ENCODE peak calls at places on chromosomes 3 and 15, in six cellular contexts. One of them, this sample, is unnamed.

GRCh38 chr3:157789162-157789561 is 285.9 kb upstream of the VEPH1 start:
- DNase-seq in pancreas: no peak
- DNase-seq in Peyer's patch: no peak
- DNase-seq in body of pancreas: no peak
- DNase-seq in dorsolateral prefrontal cortex: no peak
- DNase-seq in fibroblast of lung: peak; percentile 30
- DNase-seq in this sample: no peak

GRCh38 chr3:179653777-179654117 is 907 bp downstream of the USP13 start:
- DNase-seq in fibroblast of lung: no peak
- DNase-seq in body of pancreas: peak; percentile 26
- DNase-seq in pancreas: no peak
- DNase-seq in Peyer's patch: peak; percentile 50
- DNase-seq in dorsolateral prefrontal cortex: no peak
- DNase-seq in this sample: no peak

GRCh38 chr3:128201158-128201755 is 48.0 kb downstream of the EEFSEC start:
- DNase-seq in body of pancreas: no peak
- DNase-seq in dorsolateral prefrontal cortex: no peak
- DNase-seq in fibroblast of lung: peak; percentile 22
- DNase-seq in pancreas: no peak
- DNase-seq in Peyer's patch: no peak
- DNase-seq in this sample: no peak

GRCh38 chr15:38705421-38706219 is 141.0 kb upstream of the RASGRP1 start:
- DNase-seq in Peyer's patch: no peak
- DNase-seq in pancreas: no peak
- DNase-seq in dorsolateral prefrontal cortex: no peak
- DNase-seq in fibroblast of lung: peak; percentile 25
- DNase-seq in body of pancreas: no peak
- DNase-seq in this sample: no peak

GRCh38 chr3:168360993-168361392 is 265.3 kb upstream of the GOLIM4 start:
- DNase-seq in fibroblast of lung: no peak
- DNase-seq in body of pancreas: no peak
- DNase-seq in pancreas: no peak
- DNase-seq in Peyer's patch: no peak
- DNase-seq in dorsolateral prefrontal cortex: no peak
- DNase-seq in this sample: no peak

GRCh38 chr15:23642413-23643044 is 5.1 kb downstream of the MAGEL2 start:
- DNase-seq in dorsolateral prefrontal cortex: peak; percentile 81
- DNase-seq in body of pancreas: peak; percentile 66
- DNase-seq in pancreas: peak; percentile 73
- DNase-seq in fibroblast of lung: peak; percentile 41
- DNase-seq in Peyer's patch: no peak
- DNase-seq in this sample: peak; percentile 12

GRCh38 chr3:48930590-48930989 is 11.9 kb downstream of the ARIH2 start:
- DNase-seq in fibroblast of lung: no peak
- DNase-seq in dorsolateral prefrontal cortex: no peak
- DNase-seq in body of pancreas: no peak
- DNase-seq in pancreas: no peak
- DNase-seq in Peyer's patch: no peak
- DNase-seq in this sample: no peak

GRCh38 chr3:58214484-58215316 is 3.9 kb upstream of the DNASE1L3 start:
- DNase-seq in dorsolateral prefrontal cortex: no peak
- DNase-seq in pancreas: no peak
- DNase-seq in fibroblast of lung: no peak
- DNase-seq in body of pancreas: no peak
- DNase-seq in Peyer's patch: no peak
- DNase-seq in this sample: no peak

GRCh38 chr3:180829409-180830405 is 82.8 kb upstream of the FXR1 start:
- DNase-seq in fibroblast of lung: no peak
- DNase-seq in dorsolateral prefrontal cortex: no peak
- DNase-seq in pancreas: no peak
- DNase-seq in body of pancreas: no peak
- DNase-seq in Peyer's patch: no peak
- DNase-seq in this sample: no peak

GRCh38 chr3:52432631-52433030 is 12.3 kb downstream of the SEMA3G start:
- DNase-seq in pancreas: no peak
- DNase-seq in fibroblast of lung: no peak
- DNase-seq in body of pancreas: no peak
- DNase-seq in Peyer's patch: no peak
- DNase-seq in dorsolateral prefrontal cortex: no peak
- DNase-seq in this sample: no peak

GRCh38 chr3:58521002-58521670 is 15.9 kb downstream of the ACOX2 start:
- DNase-seq in dorsolateral prefrontal cortex: no peak
- DNase-seq in fibroblast of lung: no peak
- DNase-seq in body of pancreas: no peak
- DNase-seq in pancreas: no peak
- DNase-seq in Peyer's patch: no peak
- DNase-seq in this sample: no peak

GRCh38 chr3:128858167-128858566 is 21.3 kb upstream of the ACAD9 start:
- DNase-seq in body of pancreas: no peak
- DNase-seq in Peyer's patch: no peak
- DNase-seq in fibroblast of lung: no peak
- DNase-seq in pancreas: no peak
- DNase-seq in dorsolateral prefrontal cortex: no peak
- DNase-seq in this sample: no peak

GRCh38 chr3:186609247-186609868 is 3.5 kb upstream of the AHSG start:
- DNase-seq in dorsolateral prefrontal cortex: no peak
- DNase-seq in body of pancreas: peak; percentile 70
- DNase-seq in pancreas: peak; percentile 64
- DNase-seq in fibroblast of lung: no peak
- DNase-seq in Peyer's patch: no peak
- DNase-seq in this sample: no peak

GRCh38 chr15:65087873-65088642 is 11.5 kb downstream of the KBTBD13 start:
- DNase-seq in pancreas: no peak
- DNase-seq in body of pancreas: no peak
- DNase-seq in Peyer's patch: no peak
- DNase-seq in dorsolateral prefrontal cortex: no peak
- DNase-seq in fibroblast of lung: no peak
- DNase-seq in this sample: no peak

GRCh38 chr15:84911879-84912660 is 27.6 kb downstream of the SLC28A1 start:
- DNase-seq in body of pancreas: peak; percentile 80
- DNase-seq in pancreas: peak; percentile 87
- DNase-seq in dorsolateral prefrontal cortex: no peak
- DNase-seq in fibroblast of lung: peak; percentile 99
- DNase-seq in Peyer's patch: peak; percentile 67
- DNase-seq in this sample: peak; percentile 70

GRCh38 chr3:65576942-65577341 is 461.8 kb downstream of the MAGI1 start:
- DNase-seq in Peyer's patch: no peak
- DNase-seq in dorsolateral prefrontal cortex: no peak
- DNase-seq in body of pancreas: no peak
- DNase-seq in fibroblast of lung: peak; percentile 26
- DNase-seq in pancreas: no peak
- DNase-seq in this sample: no peak

GRCh38 chr15:29455530-29455929 is 185.9 kb upstream of the NSMCE3 start:
- DNase-seq in dorsolateral prefrontal cortex: no peak
- DNase-seq in fibroblast of lung: no peak
- DNase-seq in pancreas: no peak
- DNase-seq in Peyer's patch: no peak
- DNase-seq in body of pancreas: no peak
- DNase-seq in this sample: no peak

GRCh38 chr3:23764407-23764806 is 41.3 kb upstream of the UBE2E1 start:
- DNase-seq in pancreas: no peak
- DNase-seq in fibroblast of lung: no peak
- DNase-seq in body of pancreas: no peak
- DNase-seq in dorsolateral prefrontal cortex: no peak
- DNase-seq in Peyer's patch: no peak
- DNase-seq in this sample: no peak

GRCh38 chr3:53490131-53490474 is 4.3 kb upstream of the CACNA1D start:
- DNase-seq in Peyer's patch: no peak
- DNase-seq in body of pancreas: no peak
- DNase-seq in pancreas: no peak
- DNase-seq in dorsolateral prefrontal cortex: no peak
- DNase-seq in fibroblast of lung: no peak
- DNase-seq in this sample: no peak

GRCh38 chr3:113233497-113233896 is 22.1 kb downstream of the BOC start:
- DNase-seq in Peyer's patch: no peak
- DNase-seq in pancreas: no peak
- DNase-seq in fibroblast of lung: no peak
- DNase-seq in dorsolateral prefrontal cortex: no peak
- DNase-seq in body of pancreas: no peak
- DNase-seq in this sample: no peak

GRCh38 chr3:23915537-23916108 is 1.2 kb downstream of the NKIRAS1 start:
- DNase-seq in Peyer's patch: no peak
- DNase-seq in fibroblast of lung: peak; percentile 50
- DNase-seq in pancreas: no peak
- DNase-seq in body of pancreas: no peak
- DNase-seq in dorsolateral prefrontal cortex: no peak
- DNase-seq in this sample: no peak

GRCh38 chr3:29430558-29430971 is 149.7 kb downstream of the RBMS3 start:
- DNase-seq in dorsolateral prefrontal cortex: no peak
- DNase-seq in pancreas: no peak
- DNase-seq in fibroblast of lung: peak; percentile 84
- DNase-seq in body of pancreas: no peak
- DNase-seq in Peyer's patch: no peak
- DNase-seq in this sample: no peak

GRCh38 chr3:159858650-159859049 is 130.0 kb upstream of the IL12A start:
- DNase-seq in fibroblast of lung: no peak
- DNase-seq in pancreas: no peak
- DNase-seq in body of pancreas: no peak
- DNase-seq in dorsolateral prefrontal cortex: no peak
- DNase-seq in Peyer's patch: no peak
- DNase-seq in this sample: no peak

GRCh38 chr15:41971893-41972340 is 440 bp downstream of the EHD4 start:
- DNase-seq in Peyer's patch: no peak
- DNase-seq in body of pancreas: no peak
- DNase-seq in dorsolateral prefrontal cortex: peak; percentile 49
- DNase-seq in fibroblast of lung: no peak
- DNase-seq in pancreas: peak; percentile 51
- DNase-seq in this sample: no peak

GRCh38 chr3:189937302-189938255 is 183.1 kb downstream of the P3H2 start:
- DNase-seq in dorsolateral prefrontal cortex: no peak
- DNase-seq in body of pancreas: no peak
- DNase-seq in pancreas: no peak
- DNase-seq in Peyer's patch: no peak
- DNase-seq in fibroblast of lung: peak; percentile 100
- DNase-seq in this sample: peak; percentile 92

GRCh38 chr15:71104636-71105035 is 10.6 kb upstream of the THSD4 start:
- DNase-seq in Peyer's patch: no peak
- DNase-seq in body of pancreas: no peak
- DNase-seq in pancreas: no peak
- DNase-seq in dorsolateral prefrontal cortex: no peak
- DNase-seq in fibroblast of lung: no peak
- DNase-seq in this sample: no peak

GRCh38 chr3:46898321-46899150 is 21.0 kb downstream of the PTH1R start:
- DNase-seq in body of pancreas: no peak
- DNase-seq in Peyer's patch: no peak
- DNase-seq in dorsolateral prefrontal cortex: no peak
- DNase-seq in fibroblast of lung: no peak
- DNase-seq in pancreas: no peak
- DNase-seq in this sample: no peak

GRCh38 chr15:82298032-82298431 is 35.4 kb downstream of the SAXO2 start:
- DNase-seq in body of pancreas: no peak
- DNase-seq in Peyer's patch: no peak
- DNase-seq in dorsolateral prefrontal cortex: no peak
- DNase-seq in pancreas: no peak
- DNase-seq in fibroblast of lung: no peak
- DNase-seq in this sample: no peak
- H3K4me3 ChIP-seq in body of pancreas: no peak overlapping the region
- H3K4me3 ChIP-seq in Peyer's patch: no peak overlapping the region
- H3K4me3 ChIP-seq in dorsolateral prefrontal cortex: peak overlapping the region; percentile 16
- H3K4me3 ChIP-seq in pancreas: no peak overlapping the region
- H3K4me3 ChIP-seq in fibroblast of lung: no peak overlapping the region
- H3K4me3 ChIP-seq in this sample: no peak overlapping the region

GRCh38 chr15:80090041-80090440 is 30.6 kb downstream of the ZFAND6 start:
- DNase-seq in pancreas: no peak
- DNase-seq in dorsolateral prefrontal cortex: no peak
- DNase-seq in body of pancreas: no peak
- DNase-seq in Peyer's patch: no peak
- DNase-seq in fibroblast of lung: peak; percentile 60
- DNase-seq in this sample: no peak

GRCh38 chr15:80090879-80091503 is 31.5 kb downstream of the ZFAND6 start:
- DNase-seq in Peyer's patch: no peak
- DNase-seq in dorsolateral prefrontal cortex: no peak
- DNase-seq in body of pancreas: no peak
- DNase-seq in pancreas: no peak
- DNase-seq in fibroblast of lung: no peak
- DNase-seq in this sample: no peak

GRCh38 chr15:80081390-80081789 is 21.9 kb downstream of the ZFAND6 start:
- DNase-seq in fibroblast of lung: no peak
- DNase-seq in dorsolateral prefrontal cortex: no peak
- DNase-seq in pancreas: no peak
- DNase-seq in body of pancreas: no peak
- DNase-seq in Peyer's patch: no peak
- DNase-seq in this sample: no peak

DNA sequence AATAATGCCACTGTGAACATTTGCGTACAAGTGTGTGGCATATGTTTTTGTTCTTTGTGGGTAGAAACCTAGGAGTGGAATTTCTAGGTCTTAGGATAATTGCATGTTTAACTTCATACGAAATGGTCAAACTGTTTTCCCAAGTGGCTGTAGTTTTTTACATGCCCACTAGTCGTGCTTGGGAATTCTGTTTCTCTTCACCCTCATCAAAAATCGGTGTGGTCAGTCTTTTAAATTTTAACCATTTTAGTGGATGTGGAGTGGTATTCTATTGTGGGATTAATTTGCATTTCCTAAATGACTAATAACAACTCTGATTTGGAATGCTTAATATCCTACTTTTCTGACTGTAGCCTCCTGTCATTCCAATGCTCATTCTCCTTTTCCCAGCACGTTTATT is 27.6 kb downstream of the ZFAND6 start:
- DNase-seq in body of pancreas: no peak
- DNase-seq in Peyer's patch: no peak
- DNase-seq in pancreas: no peak
- DNase-seq in fibroblast of lung: no peak
- DNase-seq in dorsolateral prefrontal cortex: no peak
- DNase-seq in this sample: no peak
- TF ChIP-seq CTCF in body of pancreas: no peak
- TF ChIP-seq CTCF in Peyer's patch: no peak
- TF ChIP-seq CTCF in pancreas: no peak
- TF ChIP-seq CTCF in fibroblast of lung: peak; percentile 39
- TF ChIP-seq CTCF in dorsolateral prefrontal cortex: no peak
- TF ChIP-seq CTCF in this sample: peak; percentile 23

GRCh38 chr15:76337047-76337738 is 620 bp downstream of the ISL2 start:
- DNase-seq in body of pancreas: no peak
- DNase-seq in fibroblast of lung: no peak
- DNase-seq in Peyer's patch: no peak
- DNase-seq in pancreas: no peak
- DNase-seq in dorsolateral prefrontal cortex: no peak
- DNase-seq in this sample: no peak
- H3K4me3 ChIP-seq in body of pancreas: no peak overlapping the region
- H3K4me3 ChIP-seq in fibroblast of lung: no peak overlapping the region
- H3K4me3 ChIP-seq in Peyer's patch: peak overlapping the region; percentile 36
- H3K4me3 ChIP-seq in pancreas: no peak overlapping the region
- H3K4me3 ChIP-seq in dorsolateral prefrontal cortex: no peak overlapping the region
- H3K4me3 ChIP-seq in this sample: peak overlapping the region; percentile 75

GRCh38 chr15:57079446-57079845 is 161.0 kb downstream of the TCF12 start:
- DNase-seq in body of pancreas: no peak
- DNase-seq in fibroblast of lung: peak; percentile 44
- DNase-seq in Peyer's patch: no peak
- DNase-seq in pancreas: no peak
- DNase-seq in dorsolateral prefrontal cortex: no peak
- DNase-seq in this sample: no peak
- TF ChIP-seq CTCF in body of pancreas: no peak
- TF ChIP-seq CTCF in fibroblast of lung: no peak
- TF ChIP-seq CTCF in Peyer's patch: no peak
- TF ChIP-seq CTCF in pancreas: no peak
- TF ChIP-seq CTCF in dorsolateral prefrontal cortex: peak; percentile 57
- TF ChIP-seq CTCF in this sample: no peak

GRCh38 chr3:149374391-149374790 is 3.1 kb downstream of the TM4SF1 start:
- DNase-seq in pancreas: no peak
- DNase-seq in Peyer's patch: no peak
- DNase-seq in dorsolateral prefrontal cortex: no peak
- DNase-seq in body of pancreas: no peak
- DNase-seq in fibroblast of lung: no peak
- DNase-seq in this sample: no peak
- H3K4me3 ChIP-seq in pancreas: peak overlapping the region; percentile 0
- H3K4me3 ChIP-seq in Peyer's patch: no peak overlapping the region
- H3K4me3 ChIP-seq in dorsolateral prefrontal cortex: no peak overlapping the region
- H3K4me3 ChIP-seq in body of pancreas: no peak overlapping the region
- H3K4me3 ChIP-seq in fibroblast of lung: no peak overlapping the region
- H3K4me3 ChIP-seq in this sample: no peak overlapping the region

This sample was measured in HFF-Myc.